ENCODE peak calls at places on chromosomes 4 and X, in ten cellular contexts. One of them, this sample, is unnamed.

GRCh38 chrX:27893211-27893610 is 85.4 kb downstream of the MAGEB10 start:
- DNase-seq in transverse colon: no peak
- DNase-seq in stomach: no peak
- DNase-seq in H1: no peak
- DNase-seq in GM23338: no peak
- DNase-seq in suprapubic skin: no peak
- DNase-seq in upper lobe of left lung: no peak
- DNase-seq in sigmoid colon: no peak
- DNase-seq in prostate gland: no peak
- DNase-seq in breast epithelium: no peak
- DNase-seq in this sample: no peak

GRCh38 chr4:37836256-37836655 is 9.8 kb downstream of the PGM2 start:
- DNase-seq in transverse colon: no peak
- DNase-seq in stomach: no peak
- DNase-seq in H1: no peak
- DNase-seq in GM23338: no peak
- DNase-seq in suprapubic skin: no peak
- DNase-seq in upper lobe of left lung: no peak
- DNase-seq in sigmoid colon: no peak
- DNase-seq in prostate gland: no peak
- DNase-seq in breast epithelium: no peak
- DNase-seq in this sample: no peak

GRCh38 chr4:145176641-145177432 is 3.6 kb downstream of the OTUD4 start:
- DNase-seq in transverse colon: no peak
- DNase-seq in stomach: no peak
- DNase-seq in H1: no peak
- DNase-seq in GM23338: no peak
- DNase-seq in suprapubic skin: no peak
- DNase-seq in upper lobe of left lung: no peak
- DNase-seq in sigmoid colon: no peak
- DNase-seq in prostate gland: no peak
- DNase-seq in breast epithelium: no peak
- DNase-seq in this sample: no peak

GRCh38 chr4:36208884-36209473 is 35.3 kb downstream of the ARAP2 start:
- DNase-seq in transverse colon: peak; percentile 16
- DNase-seq in stomach: no peak
- DNase-seq in H1: no peak
- DNase-seq in GM23338: no peak
- DNase-seq in suprapubic skin: no peak
- DNase-seq in upper lobe of left lung: no peak
- DNase-seq in sigmoid colon: no peak
- DNase-seq in prostate gland: no peak
- DNase-seq in breast epithelium: no peak
- DNase-seq in this sample: no peak

GRCh38 chr4:121154103-121154515 is 10.0 kb downstream of the TNIP3 start:
- DNase-seq in transverse colon: no peak
- DNase-seq in stomach: no peak
- DNase-seq in H1: no peak
- DNase-seq in GM23338: no peak
- DNase-seq in suprapubic skin: no peak
- DNase-seq in upper lobe of left lung: no peak
- DNase-seq in sigmoid colon: no peak
- DNase-seq in prostate gland: no peak
- DNase-seq in breast epithelium: no peak
- DNase-seq in this sample: peak; percentile 57

GRCh38 chrX:1546601-1547275 is 9.8 kb upstream of the P2RY8 start:
- DNase-seq in transverse colon: no peak
- DNase-seq in stomach: peak; percentile 24
- DNase-seq in H1: no peak
- DNase-seq in GM23338: no peak
- DNase-seq in suprapubic skin: peak; percentile 64
- DNase-seq in upper lobe of left lung: no peak
- DNase-seq in sigmoid colon: peak; percentile 49
- DNase-seq in prostate gland: no peak
- DNase-seq in breast epithelium: no peak
- DNase-seq in this sample: no peak

GRCh38 chr4:125011646-125012045 is 299.1 kb upstream of the ANKRD50 start:
- DNase-seq in transverse colon: no peak
- DNase-seq in stomach: no peak
- DNase-seq in H1: no peak
- DNase-seq in GM23338: no peak
- DNase-seq in suprapubic skin: no peak
- DNase-seq in upper lobe of left lung: no peak
- DNase-seq in sigmoid colon: no peak
- DNase-seq in prostate gland: no peak
- DNase-seq in breast epithelium: no peak
- DNase-seq in this sample: no peak

GRCh38 chr4:789571-790465 is 36.1 kb downstream of the CPLX1 start:
- DNase-seq in transverse colon: peak; percentile 45
- DNase-seq in stomach: no peak
- DNase-seq in H1: no peak
- DNase-seq in GM23338: no peak
- DNase-seq in suprapubic skin: no peak
- DNase-seq in upper lobe of left lung: no peak
- DNase-seq in sigmoid colon: peak; percentile 59
- DNase-seq in prostate gland: no peak
- DNase-seq in breast epithelium: no peak
- DNase-seq in this sample: no peak

GRCh38 chr4:169934794-169935400 is 91.3 kb downstream of the MFAP3L start:
- DNase-seq in transverse colon: no peak
- DNase-seq in stomach: no peak
- DNase-seq in H1: no peak
- DNase-seq in GM23338: peak; percentile 47
- DNase-seq in suprapubic skin: no peak
- DNase-seq in upper lobe of left lung: no peak
- DNase-seq in sigmoid colon: no peak
- DNase-seq in prostate gland: no peak
- DNase-seq in breast epithelium: no peak
- DNase-seq in this sample: no peak

GRCh38 chrX:74242484-74243138 is 61.4 kb upstream of the ZCCHC13 start:
- DNase-seq in transverse colon: no peak
- DNase-seq in stomach: no peak
- DNase-seq in H1: no peak
- DNase-seq in GM23338: no peak
- DNase-seq in suprapubic skin: no peak
- DNase-seq in upper lobe of left lung: no peak
- DNase-seq in sigmoid colon: no peak
- DNase-seq in prostate gland: peak; percentile 20
- DNase-seq in breast epithelium: no peak
- DNase-seq in this sample: no peak

GRCh38 chr4:86531440-86531839 is 62.7 kb upstream of the PTPN13 start:
- DNase-seq in transverse colon: no peak
- DNase-seq in stomach: no peak
- DNase-seq in H1: no peak
- DNase-seq in GM23338: no peak
- DNase-seq in suprapubic skin: no peak
- DNase-seq in upper lobe of left lung: no peak
- DNase-seq in sigmoid colon: no peak
- DNase-seq in prostate gland: no peak
- DNase-seq in breast epithelium: no peak
- DNase-seq in this sample: no peak

GRCh38 chr4:86530183-86530582 is 63.9 kb upstream of the PTPN13 start:
- DNase-seq in transverse colon: no peak
- DNase-seq in stomach: no peak
- DNase-seq in H1: no peak
- DNase-seq in GM23338: no peak
- DNase-seq in suprapubic skin: no peak
- DNase-seq in upper lobe of left lung: no peak
- DNase-seq in sigmoid colon: no peak
- DNase-seq in prostate gland: no peak
- DNase-seq in breast epithelium: no peak
- DNase-seq in this sample: no peak

GRCh38 chr4:86532851-86533250 is 61.3 kb upstream of the PTPN13 start:
- DNase-seq in transverse colon: no peak
- DNase-seq in stomach: no peak
- DNase-seq in H1: no peak
- DNase-seq in GM23338: no peak
- DNase-seq in suprapubic skin: no peak
- DNase-seq in upper lobe of left lung: no peak
- DNase-seq in sigmoid colon: no peak
- DNase-seq in prostate gland: no peak
- DNase-seq in breast epithelium: no peak
- DNase-seq in this sample: no peak

GRCh38 chr4:86529450-86529849 is 64.7 kb upstream of the PTPN13 start:
- DNase-seq in transverse colon: no peak
- DNase-seq in stomach: no peak
- DNase-seq in H1: no peak
- DNase-seq in GM23338: no peak
- DNase-seq in suprapubic skin: no peak
- DNase-seq in upper lobe of left lung: peak; percentile 32
- DNase-seq in sigmoid colon: no peak
- DNase-seq in prostate gland: no peak
- DNase-seq in breast epithelium: no peak
- DNase-seq in this sample: no peak
- TF ChIP-seq POLR2AphosphoS5 in transverse colon: no peak
- TF ChIP-seq POLR2AphosphoS5 in stomach: no peak
- TF ChIP-seq POLR2AphosphoS5 in H1: no peak
- TF ChIP-seq POLR2AphosphoS5 in GM23338: no peak
- TF ChIP-seq POLR2AphosphoS5 in suprapubic skin: no peak
- TF ChIP-seq POLR2AphosphoS5 in upper lobe of left lung: no peak
- TF ChIP-seq POLR2AphosphoS5 in sigmoid colon: no peak
- TF ChIP-seq POLR2AphosphoS5 in prostate gland: no peak
- TF ChIP-seq POLR2AphosphoS5 in breast epithelium: no peak
- TF ChIP-seq POLR2AphosphoS5 in this sample: no peak

DNA sequence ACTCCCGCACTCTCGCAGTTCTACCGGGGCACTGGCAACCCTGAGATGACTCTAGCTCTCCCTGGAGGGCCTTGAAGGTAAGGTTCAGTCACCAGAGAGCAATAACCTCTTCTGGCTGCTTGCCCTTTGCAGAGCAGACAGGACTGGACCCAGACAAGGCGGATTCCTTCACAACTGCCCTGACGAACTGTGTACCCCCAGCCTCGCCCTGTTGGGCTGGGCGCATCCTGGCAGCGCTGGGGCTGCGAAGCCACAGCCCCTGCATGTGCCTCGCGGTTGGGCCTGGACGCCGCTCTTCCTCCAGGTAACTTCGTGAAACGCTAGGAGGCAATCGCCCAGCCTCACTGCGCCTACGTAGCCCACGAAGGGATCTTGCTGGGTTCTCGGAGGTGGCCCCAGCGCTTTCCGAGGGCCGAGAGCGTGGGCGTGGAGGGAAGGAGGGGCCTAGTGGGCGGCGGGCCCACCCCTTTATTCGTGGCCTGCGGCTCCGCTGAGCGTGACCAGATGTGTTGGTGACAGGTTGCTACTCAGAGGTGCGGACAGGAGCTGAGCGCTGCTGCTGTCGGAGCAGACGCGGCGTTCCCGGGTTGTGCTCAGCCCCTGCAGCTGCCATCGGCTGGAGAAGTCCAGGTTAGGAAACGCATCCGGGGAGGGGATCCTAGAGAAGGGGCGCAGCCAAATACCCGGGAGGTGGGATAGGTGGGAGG is 1.9 kb upstream of the MAMLD1 start:
- DNase-seq in transverse colon: peak; percentile 22
- DNase-seq in stomach: no peak
- DNase-seq in H1: no peak
- DNase-seq in GM23338: peak; percentile 57
- DNase-seq in suprapubic skin: no peak
- DNase-seq in upper lobe of left lung: no peak
- DNase-seq in sigmoid colon: no peak
- DNase-seq in prostate gland: no peak
- DNase-seq in breast epithelium: no peak
- DNase-seq in this sample: no peak
- H3K4me3 ChIP-seq in transverse colon: peak overlapping the region; percentile 68
- H3K4me3 ChIP-seq in stomach: peak overlapping the region; percentile 67
- H3K4me3 ChIP-seq in H1: peak overlapping the region; percentile 15
- H3K4me3 ChIP-seq in GM23338: peak overlapping the region; percentile 58
- H3K4me3 ChIP-seq in suprapubic skin: peak overlapping the region; percentile 64
- H3K4me3 ChIP-seq in upper lobe of left lung: no peak overlapping the region
- H3K4me3 ChIP-seq in sigmoid colon: peak overlapping the region; percentile 58
- H3K4me3 ChIP-seq in prostate gland: peak overlapping the region; percentile 41
- H3K4me3 ChIP-seq in breast epithelium: peak overlapping the region; percentile 77
- H3K4me3 ChIP-seq in this sample: no peak overlapping the region

GRCh38 chr4:177487977-177488376 is 45.7 kb upstream of the AGA start:
- DNase-seq in transverse colon: no peak
- DNase-seq in stomach: no peak
- DNase-seq in H1: no peak
- DNase-seq in GM23338: no peak
- DNase-seq in suprapubic skin: no peak
- DNase-seq in upper lobe of left lung: no peak
- DNase-seq in sigmoid colon: no peak
- DNase-seq in prostate gland: no peak
- DNase-seq in breast epithelium: no peak
- DNase-seq in this sample: no peak
- H3K27ac ChIP-seq in transverse colon: no peak overlapping the region
- H3K27ac ChIP-seq in stomach: no peak overlapping the region
- H3K27ac ChIP-seq in H1: no peak overlapping the region
- H3K27ac ChIP-seq in GM23338: no peak overlapping the region
- H3K27ac ChIP-seq in suprapubic skin: no peak overlapping the region
- H3K27ac ChIP-seq in upper lobe of left lung: no peak overlapping the region
- H3K27ac ChIP-seq in sigmoid colon: no peak overlapping the region
- H3K27ac ChIP-seq in prostate gland: no peak overlapping the region
- H3K27ac ChIP-seq in breast epithelium: no peak overlapping the region
- H3K27ac ChIP-seq in this sample: no peak overlapping the region

GRCh38 chr4:184347251-184348239 is 126.8 kb downstream of the IRF2 start:
- DNase-seq in transverse colon: peak; percentile 72
- DNase-seq in stomach: peak; percentile 80
- DNase-seq in H1: no peak
- DNase-seq in GM23338: peak; percentile 94
- DNase-seq in suprapubic skin: no peak
- DNase-seq in upper lobe of left lung: peak; percentile 67
- DNase-seq in sigmoid colon: peak; percentile 73
- DNase-seq in prostate gland: peak; percentile 72
- DNase-seq in breast epithelium: no peak
- DNase-seq in this sample: no peak
- TF ChIP-seq POLR2AphosphoS5 in transverse colon: peak; percentile 72
- TF ChIP-seq POLR2AphosphoS5 in stomach: peak; percentile 95
- TF ChIP-seq POLR2AphosphoS5 in H1: peak; percentile 15
- TF ChIP-seq POLR2AphosphoS5 in GM23338: peak; percentile 62
- TF ChIP-seq POLR2AphosphoS5 in suprapubic skin: no peak
- TF ChIP-seq POLR2AphosphoS5 in upper lobe of left lung: peak; percentile 38
- TF ChIP-seq POLR2AphosphoS5 in sigmoid colon: no peak
- TF ChIP-seq POLR2AphosphoS5 in prostate gland: peak; percentile 86
- TF ChIP-seq POLR2AphosphoS5 in breast epithelium: no peak
- TF ChIP-seq POLR2AphosphoS5 in this sample: no peak

DNA sequence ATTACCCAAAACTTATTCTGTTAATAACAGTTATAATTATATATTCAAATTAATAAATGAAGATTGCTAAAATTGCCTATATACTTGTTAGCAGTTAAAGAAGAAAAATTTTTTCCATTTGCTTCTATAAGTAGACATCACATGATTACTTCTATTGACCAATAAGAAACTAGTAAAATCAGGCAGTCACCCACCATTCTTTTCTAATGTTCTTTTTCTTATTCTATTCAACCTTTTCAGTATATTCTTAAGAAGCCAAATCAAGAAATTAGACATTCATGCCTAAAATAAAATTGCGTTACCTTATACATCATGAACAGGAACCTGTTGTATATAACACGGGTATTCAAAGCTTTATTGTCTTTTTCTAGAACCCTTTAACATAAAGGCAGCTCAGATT is 568.0 kb upstream of the DIPK2B start:
- DNase-seq in transverse colon: no peak
- DNase-seq in stomach: no peak
- DNase-seq in H1: no peak
- DNase-seq in GM23338: no peak
- DNase-seq in suprapubic skin: no peak
- DNase-seq in upper lobe of left lung: no peak
- DNase-seq in sigmoid colon: no peak
- DNase-seq in prostate gland: no peak
- DNase-seq in breast epithelium: no peak
- DNase-seq in this sample: no peak
- H3K4me3 ChIP-seq in transverse colon: peak overlapping the region; percentile 55
- H3K4me3 ChIP-seq in stomach: peak overlapping the region; percentile 37
- H3K4me3 ChIP-seq in H1: no peak overlapping the region
- H3K4me3 ChIP-seq in GM23338: no peak overlapping the region
- H3K4me3 ChIP-seq in suprapubic skin: peak overlapping the region; percentile 49
- H3K4me3 ChIP-seq in upper lobe of left lung: no peak overlapping the region
- H3K4me3 ChIP-seq in sigmoid colon: peak overlapping the region; percentile 41
- H3K4me3 ChIP-seq in prostate gland: peak overlapping the region; percentile 25
- H3K4me3 ChIP-seq in breast epithelium: peak overlapping the region; percentile 61
- H3K4me3 ChIP-seq in this sample: peak overlapping the region; percentile 67

GRCh38 chr4:74619931-74620702 is 174.2 kb downstream of the BTC start:
- DNase-seq in transverse colon: no peak
- DNase-seq in stomach: no peak
- DNase-seq in H1: no peak
- DNase-seq in GM23338: no peak
- DNase-seq in suprapubic skin: no peak
- DNase-seq in upper lobe of left lung: no peak
- DNase-seq in sigmoid colon: no peak
- DNase-seq in prostate gland: no peak
- DNase-seq in breast epithelium: no peak
- DNase-seq in this sample: no peak
- H3K27ac ChIP-seq in transverse colon: no peak overlapping the region
- H3K27ac ChIP-seq in stomach: peak overlapping the region; percentile 54
- H3K27ac ChIP-seq in H1: no peak overlapping the region
- H3K27ac ChIP-seq in GM23338: no peak overlapping the region
- H3K27ac ChIP-seq in suprapubic skin: no peak overlapping the region
- H3K27ac ChIP-seq in upper lobe of left lung: no peak overlapping the region
- H3K27ac ChIP-seq in sigmoid colon: no peak overlapping the region
- H3K27ac ChIP-seq in prostate gland: no peak overlapping the region
- H3K27ac ChIP-seq in breast epithelium: no peak overlapping the region
- H3K27ac ChIP-seq in this sample: no peak overlapping the region

This sample was measured in SK-N-MC.